ENCODE peak calls at places on chromosomes 5 and 9, in eight cellular contexts. One of them, this sample, is unnamed.
A peak's percentile ranks its signal among the peaks of the same experiment; 100 is the strongest.

GRCh38 chr5:21701317-21701716 is 1151.8 kb downstream of the CDH12 start:
- DNase-seq in mucosa of descending colon: no peak
- DNase-seq in left ventricle myocardium inferior: no peak
- DNase-seq in GM12864: no peak
- DNase-seq in AG09309: no peak
- DNase-seq in spleen: no peak
- DNase-seq in hepatocyte: no peak
- DNase-seq in A549: no peak
- DNase-seq in this sample: no peak

GRCh38 chr9:85647571-85647970 is 94.2 kb downstream of the AGTPBP1 start:
- DNase-seq in mucosa of descending colon: no peak
- DNase-seq in left ventricle myocardium inferior: no peak
- DNase-seq in GM12864: peak; percentile 10
- DNase-seq in AG09309: no peak
- DNase-seq in spleen: no peak
- DNase-seq in hepatocyte: no peak
- DNase-seq in A549: no peak
- DNase-seq in this sample: no peak

GRCh38 chr9:115276621-115277020 is 158.7 kb upstream of the TNC start:
- DNase-seq in mucosa of descending colon: no peak
- DNase-seq in left ventricle myocardium inferior: no peak
- DNase-seq in GM12864: no peak
- DNase-seq in AG09309: no peak
- DNase-seq in spleen: no peak
- DNase-seq in hepatocyte: no peak
- DNase-seq in A549: no peak
- DNase-seq in this sample: no peak

GRCh38 chr9:96382175-96382574 is 1.3 kb downstream of the SLC35D2 start:
- DNase-seq in mucosa of descending colon: no peak
- DNase-seq in left ventricle myocardium inferior: no peak
- DNase-seq in GM12864: no peak
- DNase-seq in AG09309: no peak
- DNase-seq in spleen: no peak
- DNase-seq in hepatocyte: no peak
- DNase-seq in A549: no peak
- DNase-seq in this sample: no peak

GRCh38 chr9:129626944-129627297 is 958 bp downstream of the NTMT1 start:
- DNase-seq in mucosa of descending colon: no peak
- DNase-seq in left ventricle myocardium inferior: no peak
- DNase-seq in GM12864: no peak
- DNase-seq in AG09309: no peak
- DNase-seq in spleen: no peak
- DNase-seq in hepatocyte: no peak
- DNase-seq in A549: no peak
- DNase-seq in this sample: no peak

GRCh38 chr9:133509179-133510083 is 15.3 kb downstream of the MYMK start:
- DNase-seq in mucosa of descending colon: peak; percentile 57
- DNase-seq in left ventricle myocardium inferior: no peak
- DNase-seq in GM12864: no peak
- DNase-seq in AG09309: no peak
- DNase-seq in spleen: no peak
- DNase-seq in hepatocyte: peak; percentile 48
- DNase-seq in A549: no peak
- DNase-seq in this sample: no peak

GRCh38 chr9:111036068-111036789 is 2.0 kb downstream of the LPAR1 start:
- DNase-seq in mucosa of descending colon: peak; percentile 84
- DNase-seq in left ventricle myocardium inferior: peak; percentile 66
- DNase-seq in GM12864: no peak
- DNase-seq in AG09309: no peak
- DNase-seq in spleen: peak; percentile 80
- DNase-seq in hepatocyte: peak; percentile 69
- DNase-seq in A549: peak; percentile 34
- DNase-seq in this sample: peak; percentile 80

GRCh38 chr5:127754259-127754658 is 51.1 kb downstream of the CCDC192 start:
- DNase-seq in mucosa of descending colon: no peak
- DNase-seq in left ventricle myocardium inferior: no peak
- DNase-seq in GM12864: no peak
- DNase-seq in AG09309: no peak
- DNase-seq in spleen: no peak
- DNase-seq in hepatocyte: peak; percentile 27
- DNase-seq in A549: no peak
- DNase-seq in this sample: no peak

GRCh38 chr5:170397059-170397458 is 7.9 kb upstream of the KCNMB1 start:
- DNase-seq in mucosa of descending colon: no peak
- DNase-seq in left ventricle myocardium inferior: no peak
- DNase-seq in GM12864: no peak
- DNase-seq in AG09309: no peak
- DNase-seq in spleen: no peak
- DNase-seq in hepatocyte: no peak
- DNase-seq in A549: no peak
- DNase-seq in this sample: no peak

GRCh38 chr9:72896439-72896838 is 56.4 kb downstream of the ALDH1A1 start:
- DNase-seq in mucosa of descending colon: no peak
- DNase-seq in left ventricle myocardium inferior: no peak
- DNase-seq in GM12864: no peak
- DNase-seq in AG09309: no peak
- DNase-seq in spleen: no peak
- DNase-seq in hepatocyte: no peak
- DNase-seq in A549: no peak
- DNase-seq in this sample: no peak

GRCh38 chr5:128085413-128085812 is 1.8 kb downstream of the SLC12A2 start:
- DNase-seq in mucosa of descending colon: no peak
- DNase-seq in left ventricle myocardium inferior: no peak
- DNase-seq in GM12864: no peak
- DNase-seq in AG09309: no peak
- DNase-seq in spleen: no peak
- DNase-seq in hepatocyte: peak; percentile 18
- DNase-seq in A549: peak; percentile 26
- DNase-seq in this sample: no peak

GRCh38 chr5:155250601-155251000 is 237.0 kb downstream of the KIF4B start:
- DNase-seq in mucosa of descending colon: no peak
- DNase-seq in left ventricle myocardium inferior: no peak
- DNase-seq in GM12864: no peak
- DNase-seq in AG09309: no peak
- DNase-seq in spleen: no peak
- DNase-seq in hepatocyte: no peak
- DNase-seq in A549: no peak
- DNase-seq in this sample: no peak

GRCh38 chr5:153919161-153919560 is 119.5 kb downstream of the FAM114A2 start:
- DNase-seq in mucosa of descending colon: no peak
- DNase-seq in left ventricle myocardium inferior: no peak
- DNase-seq in GM12864: no peak
- DNase-seq in AG09309: no peak
- DNase-seq in spleen: no peak
- DNase-seq in hepatocyte: no peak
- DNase-seq in A549: no peak
- DNase-seq in this sample: no peak

GRCh38 chr5:154690488-154690887 is 64.7 kb upstream of the LARP1 start:
- DNase-seq in mucosa of descending colon: no peak
- DNase-seq in left ventricle myocardium inferior: no peak
- DNase-seq in GM12864: no peak
- DNase-seq in AG09309: no peak
- DNase-seq in spleen: no peak
- DNase-seq in hepatocyte: no peak
- DNase-seq in A549: no peak
- DNase-seq in this sample: no peak

GRCh38 chr9:86942352-86943222 is 4.7 kb downstream of the GAS1 start:
- DNase-seq in mucosa of descending colon: no peak
- DNase-seq in left ventricle myocardium inferior: no peak
- DNase-seq in GM12864: no peak
- DNase-seq in AG09309: no peak
- DNase-seq in spleen: no peak
- DNase-seq in hepatocyte: no peak
- DNase-seq in A549: no peak
- DNase-seq in this sample: no peak

GRCh38 chr5:124980174-124980941 is 233.9 kb upstream of the ZNF608 start:
- DNase-seq in mucosa of descending colon: no peak
- DNase-seq in left ventricle myocardium inferior: no peak
- DNase-seq in GM12864: peak; percentile 56
- DNase-seq in AG09309: no peak
- DNase-seq in spleen: no peak
- DNase-seq in hepatocyte: no peak
- DNase-seq in A549: no peak
- DNase-seq in this sample: no peak

GRCh38 chr5:124979174-124979573 is 232.7 kb upstream of the ZNF608 start:
- DNase-seq in mucosa of descending colon: no peak
- DNase-seq in left ventricle myocardium inferior: no peak
- DNase-seq in GM12864: no peak
- DNase-seq in AG09309: no peak
- DNase-seq in spleen: no peak
- DNase-seq in hepatocyte: peak; percentile 68
- DNase-seq in A549: peak; percentile 32
- DNase-seq in this sample: no peak

GRCh38 chr5:124986667-124987066 is 240.2 kb upstream of the ZNF608 start:
- DNase-seq in mucosa of descending colon: no peak
- DNase-seq in left ventricle myocardium inferior: no peak
- DNase-seq in GM12864: no peak
- DNase-seq in AG09309: no peak
- DNase-seq in spleen: no peak
- DNase-seq in hepatocyte: no peak
- DNase-seq in A549: no peak
- DNase-seq in this sample: no peak

GRCh38 chr5:124986170-124986569 is 239.7 kb upstream of the ZNF608 start:
- DNase-seq in mucosa of descending colon: no peak
- DNase-seq in left ventricle myocardium inferior: no peak
- DNase-seq in GM12864: no peak
- DNase-seq in AG09309: no peak
- DNase-seq in spleen: no peak
- DNase-seq in hepatocyte: no peak
- DNase-seq in A549: no peak
- DNase-seq in this sample: no peak

DNA sequence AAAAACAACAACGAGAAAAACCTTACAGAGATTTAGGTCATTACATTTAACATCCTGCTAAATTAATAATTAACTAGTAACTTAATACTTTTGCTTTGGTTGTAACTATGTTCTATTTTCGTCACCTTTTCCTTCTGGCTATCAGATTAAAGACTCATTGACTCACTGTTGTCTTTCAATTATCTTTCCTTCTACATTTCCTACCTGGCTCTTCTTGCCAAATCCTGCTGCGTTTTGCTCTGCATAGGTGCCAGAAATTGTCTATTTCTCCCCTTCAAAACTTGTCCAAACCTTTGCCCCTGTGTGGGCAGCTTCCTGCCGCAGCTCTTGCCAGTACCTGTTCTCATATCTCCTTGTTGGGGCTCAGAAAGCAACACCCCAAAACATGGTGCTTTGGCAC is 235.5 kb upstream of the ZNF608 start:
- DNase-seq in mucosa of descending colon: no peak
- DNase-seq in left ventricle myocardium inferior: no peak
- DNase-seq in GM12864: no peak
- DNase-seq in AG09309: no peak
- DNase-seq in spleen: no peak
- DNase-seq in hepatocyte: no peak
- DNase-seq in A549: no peak
- DNase-seq in this sample: no peak
- TF ChIP-seq CTCF in mucosa of descending colon: no peak
- TF ChIP-seq CTCF in left ventricle myocardium inferior: no peak
- TF ChIP-seq CTCF in GM12864: no peak
- TF ChIP-seq CTCF in AG09309: no peak
- TF ChIP-seq CTCF in spleen: no peak
- TF ChIP-seq CTCF in hepatocyte: no peak
- TF ChIP-seq CTCF in A549: no peak
- TF ChIP-seq CTCF in this sample: no peak

DNA sequence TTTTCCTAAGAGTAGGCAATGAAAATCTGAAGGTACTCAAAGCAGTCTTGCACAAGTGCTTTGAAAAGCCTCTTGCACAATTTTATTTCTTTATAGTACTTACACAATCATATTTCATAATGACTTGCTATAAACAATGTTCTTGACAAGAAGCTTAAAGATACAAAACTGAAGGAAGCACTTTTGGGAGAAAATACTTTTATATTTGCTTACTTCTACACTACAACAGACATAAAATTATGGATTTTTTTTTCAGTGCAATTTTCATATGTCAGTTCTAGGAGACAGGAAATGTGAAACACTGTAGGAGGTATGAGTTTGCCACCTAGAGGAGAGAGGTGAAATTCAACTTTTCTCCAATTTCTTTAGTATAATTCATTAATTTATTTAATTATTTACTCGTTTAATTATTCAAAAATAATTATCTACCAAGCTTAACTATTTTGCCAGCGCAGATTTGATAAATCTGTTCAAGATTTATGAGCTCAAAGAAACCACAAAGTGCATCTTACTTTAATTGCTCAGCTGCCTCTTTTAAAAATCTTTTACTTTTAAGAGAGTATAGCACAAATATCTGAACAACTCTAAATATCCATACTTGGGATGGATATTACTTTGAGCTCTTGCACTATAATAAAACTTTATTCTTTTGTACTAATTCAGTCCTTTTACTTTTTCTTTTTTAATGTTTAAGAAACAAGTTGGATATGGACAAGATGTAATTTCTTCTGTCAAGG is 29.0 kb upstream of the CDKN2B start:
- DNase-seq in mucosa of descending colon: no peak
- DNase-seq in left ventricle myocardium inferior: no peak
- DNase-seq in GM12864: no peak
- DNase-seq in AG09309: no peak
- DNase-seq in spleen: no peak
- DNase-seq in hepatocyte: no peak
- DNase-seq in A549: no peak
- DNase-seq in this sample: no peak
- TF ChIP-seq CTCF in mucosa of descending colon: peak; percentile 21
- TF ChIP-seq CTCF in left ventricle myocardium inferior: peak; percentile 64
- TF ChIP-seq CTCF in GM12864: peak; percentile 42
- TF ChIP-seq CTCF in AG09309: peak; percentile 37
- TF ChIP-seq CTCF in spleen: peak; percentile 47
- TF ChIP-seq CTCF in hepatocyte: peak; percentile 53
- TF ChIP-seq CTCF in A549: no peak
- TF ChIP-seq CTCF in this sample: peak; percentile 61

GRCh38 chr5:135426102-135427082 is 20.8 kb downstream of the DCANP1 start:
- DNase-seq in mucosa of descending colon: no peak
- DNase-seq in left ventricle myocardium inferior: no peak
- DNase-seq in GM12864: no peak
- DNase-seq in AG09309: no peak
- DNase-seq in spleen: no peak
- DNase-seq in hepatocyte: peak; percentile 67
- DNase-seq in A549: peak; percentile 63
- DNase-seq in this sample: no peak
- TF ChIP-seq CTCF in mucosa of descending colon: peak; percentile 29
- TF ChIP-seq CTCF in left ventricle myocardium inferior: peak; percentile 81
- TF ChIP-seq CTCF in GM12864: peak; percentile 73
- TF ChIP-seq CTCF in AG09309: peak; percentile 74
- TF ChIP-seq CTCF in spleen: peak; percentile 58
- TF ChIP-seq CTCF in hepatocyte: peak; percentile 58
- TF ChIP-seq CTCF in A549: peak; percentile 48
- TF ChIP-seq CTCF in this sample: peak; percentile 67

GRCh38 chr5:135179308-135179980 is 145.4 kb upstream of the PITX1 start:
- DNase-seq in mucosa of descending colon: no peak
- DNase-seq in left ventricle myocardium inferior: no peak
- DNase-seq in GM12864: no peak
- DNase-seq in AG09309: no peak
- DNase-seq in spleen: no peak
- DNase-seq in hepatocyte: no peak
- DNase-seq in A549: no peak
- DNase-seq in this sample: no peak
- TF ChIP-seq CTCF in mucosa of descending colon: no peak
- TF ChIP-seq CTCF in left ventricle myocardium inferior: no peak
- TF ChIP-seq CTCF in GM12864: no peak
- TF ChIP-seq CTCF in AG09309: no peak
- TF ChIP-seq CTCF in spleen: no peak
- TF ChIP-seq CTCF in hepatocyte: no peak
- TF ChIP-seq CTCF in A549: no peak
- TF ChIP-seq CTCF in this sample: no peak

This sample was measured in upper lobe of right lung.